ENCODE peak calls at places on chromosome 17, in seven cellular contexts. P is fibroblast of lung; X is renal cortical epithelial cell; L is brain microvascular endothelial cell; D is Caki2; K is effector CD4-positive, alpha-beta T cell; S is activated T-cell treated with anti-CD3 and anti-CD28 coated beads, Interleukin-2, amount 50 U/mL, for 72 hours. B is an unnamed sample.

GRCh38 chr17:2874211-2874686 is 78.0 kb downstream of the RAP1GAP2 start:
- DNase-seq in P (no peak), X (peak; percentile 60), L (no peak), D (no peak), K (no peak), S (no peak), B (peak; percentile 57)

GRCh38 chr17:72591500-72592241 is 470.9 kb downstream of the SOX9 start:
- DNase-seq in P (peak; percentile 47), X (no peak), L (no peak), D (peak; percentile 55), K (no peak), S (peak; percentile 18), B (peak; percentile 77)

GRCh38 chr17:45700171-45701090 is 83.7 kb upstream of the CRHR1 start:
- DNase-seq in P (no peak), X (no peak), L (no peak), D (no peak), K (no peak), S (no peak), B (no peak)

GRCh38 chr17:75721463-75722011 is 278 bp downstream of the ITGB4 start:
- DNase-seq in P (peak; percentile 7), X (no peak), L (no peak), D (no peak), K (no peak), S (no peak), B (no peak)

GRCh38 chr17:64198711-64199110 is 64.3 kb downstream of the TEX2 start:
- DNase-seq in P (no peak), X (no peak), L (no peak), D (no peak), K (no peak), S (no peak), B (no peak)

GRCh38 chr17:43570518-43570928 is 24.4 kb upstream of the ETV4 start:
- DNase-seq in P (peak; percentile 85), X (peak; percentile 90), L (peak; percentile 41), D (peak; percentile 56), K (no peak), S (no peak), B (no peak)

GRCh38 chr17:53420035-53420641 is 402.6 kb upstream of the KIF2B start:
- DNase-seq in P (no peak), X (peak; percentile 26), L (no peak), D (no peak), K (no peak), S (no peak), B (no peak)

GRCh38 chr17:43791589-43791988 is 11.4 kb downstream of the CFAP97D1 start:
- DNase-seq in P (peak; percentile 61), X (peak; percentile 85), L (peak; percentile 31), D (peak; percentile 49), K (no peak), S (no peak), B (peak; percentile 78)

GRCh38 chr17:10266477-10266876 is 68.1 kb upstream of the GAS7 start:
- DNase-seq in P (no peak), X (no peak), L (no peak), D (no peak), K (no peak), S (no peak), B (no peak)

GRCh38 chr17:62793919-62794665 is 14.0 kb downstream of the MARCHF10 start:
- DNase-seq in P (no peak), X (no peak), L (no peak), D (no peak), K (no peak), S (no peak), B (no peak)

B was measured in left kidney.